ENCODE peak calls at places on chromosome 21, in five cellular contexts. One of them, this sample, is unnamed. For H3K4me1, the result is how much of the 10 kb centered on the place peaks cover.

GRCh38 chr21:27026501-27026900 is 59.6 kb upstream of the ADAMTS5 start:
- DNase-seq in breast epithelium: no peak
- DNase-seq in upper lobe of left lung: no peak
- DNase-seq in sigmoid colon: no peak
- DNase-seq in transverse colon: no peak
- DNase-seq in this sample: no peak

GRCh38 chr21:18398843-18399242 is 4.7 kb downstream of the TMPRSS15 start:
- DNase-seq in breast epithelium: no peak
- DNase-seq in upper lobe of left lung: no peak
- DNase-seq in sigmoid colon: no peak
- DNase-seq in transverse colon: no peak
- DNase-seq in this sample: no peak

GRCh38 chr21:23951251-23951650 is 1656.0 kb downstream of the MRPL39 start:
- DNase-seq in breast epithelium: no peak
- DNase-seq in upper lobe of left lung: no peak
- DNase-seq in sigmoid colon: no peak
- DNase-seq in transverse colon: no peak
- DNase-seq in this sample: no peak

GRCh38 chr21:30268608-30269197 is 14.0 kb downstream of the KRTAP24-1 start:
- DNase-seq in breast epithelium: no peak
- DNase-seq in upper lobe of left lung: no peak
- DNase-seq in sigmoid colon: no peak
- DNase-seq in transverse colon: no peak
- DNase-seq in this sample: no peak

GRCh38 chr21:45887121-45887611 is 94.4 kb upstream of the COL6A1 start:
- DNase-seq in breast epithelium: no peak
- DNase-seq in upper lobe of left lung: no peak
- DNase-seq in sigmoid colon: peak
- DNase-seq in transverse colon: no peak
- DNase-seq in this sample: no peak

GRCh38 chr21:29258626-29259335 is 39.9 kb upstream of the BACH1 start:
- DNase-seq in breast epithelium: no peak
- DNase-seq in upper lobe of left lung: no peak
- DNase-seq in sigmoid colon: no peak
- DNase-seq in transverse colon: no peak
- DNase-seq in this sample: peak

GRCh38 chr21:26909972-26910371 is 56.9 kb downstream of the ADAMTS5 start:
- DNase-seq in breast epithelium: no peak
- DNase-seq in upper lobe of left lung: no peak
- DNase-seq in sigmoid colon: no peak
- DNase-seq in transverse colon: no peak
- DNase-seq in this sample: no peak

GRCh38 chr21:33158654-33159053 is 71.1 kb upstream of the IFNAR2 start:
- DNase-seq in breast epithelium: no peak
- DNase-seq in upper lobe of left lung: no peak
- DNase-seq in sigmoid colon: no peak
- DNase-seq in transverse colon: no peak
- DNase-seq in this sample: no peak

GRCh38 chr21:26845066-26845749 is at the start of gene ADAMTS1:
- DNase-seq in breast epithelium: peak
- DNase-seq in upper lobe of left lung: peak
- DNase-seq in sigmoid colon: peak
- DNase-seq in transverse colon: peak
- DNase-seq in this sample: peak

GRCh38 chr21:23695449-23695848 is 1911.8 kb downstream of the MRPL39 start:
- DNase-seq in breast epithelium: no peak
- DNase-seq in upper lobe of left lung: no peak
- DNase-seq in sigmoid colon: no peak
- DNase-seq in transverse colon: no peak
- DNase-seq in this sample: no peak

DNA sequence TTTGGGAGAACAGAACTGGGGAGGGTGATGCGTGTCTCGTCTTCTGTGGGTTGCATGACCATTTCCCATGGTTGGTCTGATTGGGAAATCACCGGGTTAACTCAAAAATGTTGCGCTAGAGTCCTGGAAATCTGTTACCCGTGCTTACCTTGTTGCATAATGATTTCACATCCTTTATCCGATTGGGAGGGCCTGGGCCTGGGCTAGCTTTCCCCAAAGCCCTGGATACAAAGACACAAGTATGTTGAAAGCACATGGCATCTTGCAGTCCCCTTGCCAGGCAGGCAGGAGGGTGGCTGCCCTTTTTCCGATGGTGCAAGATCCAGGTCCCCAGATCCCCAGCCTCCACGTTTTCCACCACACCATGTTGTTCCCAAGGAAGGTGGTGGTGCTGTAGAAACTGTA is 582 bp downstream of the TRPM2 start:
- DNase-seq in breast epithelium: no peak
- DNase-seq in upper lobe of left lung: peak
- DNase-seq in sigmoid colon: no peak
- DNase-seq in transverse colon: no peak
- DNase-seq in this sample: no peak
- H3K4me1 ChIP-seq in breast epithelium: under half
- H3K4me1 ChIP-seq in upper lobe of left lung: under half
- H3K4me1 ChIP-seq in sigmoid colon: under half
- H3K4me1 ChIP-seq in transverse colon: under half
- H3K4me1 ChIP-seq in this sample: under half

GRCh38 chr21:15001113-15001512 is 63.7 kb downstream of the NRIP1 start:
- DNase-seq in breast epithelium: no peak
- DNase-seq in upper lobe of left lung: no peak
- DNase-seq in sigmoid colon: no peak
- DNase-seq in transverse colon: no peak
- DNase-seq in this sample: no peak
- TF ChIP-seq POLR2AphosphoS5 in breast epithelium: no peak
- TF ChIP-seq POLR2AphosphoS5 in upper lobe of left lung: no peak
- TF ChIP-seq POLR2AphosphoS5 in sigmoid colon: no peak
- TF ChIP-seq POLR2AphosphoS5 in transverse colon: no peak
- TF ChIP-seq POLR2AphosphoS5 in this sample: no peak

GRCh38 chr21:19870682-19871081 is 1127.5 kb upstream of the NCAM2 start:
- DNase-seq in breast epithelium: no peak
- DNase-seq in upper lobe of left lung: no peak
- DNase-seq in sigmoid colon: no peak
- DNase-seq in transverse colon: no peak
- DNase-seq in this sample: no peak
- H3K4me1 ChIP-seq in breast epithelium: under half
- H3K4me1 ChIP-seq in upper lobe of left lung: under half
- H3K4me1 ChIP-seq in sigmoid colon: under half
- H3K4me1 ChIP-seq in transverse colon: under half
- H3K4me1 ChIP-seq in this sample: under half

GRCh38 chr21:41369105-41369914 is 7.5 kb downstream of the MX2 start:
- DNase-seq in breast epithelium: peak
- DNase-seq in upper lobe of left lung: peak
- DNase-seq in sigmoid colon: peak
- DNase-seq in transverse colon: no peak
- DNase-seq in this sample: no peak

GRCh38 chr21:41368361-41369104 is 6.7 kb downstream of the MX2 start:
- DNase-seq in breast epithelium: peak
- DNase-seq in upper lobe of left lung: peak
- DNase-seq in sigmoid colon: peak
- DNase-seq in transverse colon: no peak
- DNase-seq in this sample: no peak

GRCh38 chr21:41370840-41371697 is 9.2 kb downstream of the MX2 start:
- DNase-seq in breast epithelium: no peak
- DNase-seq in upper lobe of left lung: no peak
- DNase-seq in sigmoid colon: peak
- DNase-seq in transverse colon: no peak
- DNase-seq in this sample: no peak

GRCh38 chr21:41371698-41372030 is 9.8 kb downstream of the MX2 start:
- DNase-seq in breast epithelium: no peak
- DNase-seq in upper lobe of left lung: no peak
- DNase-seq in sigmoid colon: no peak
- DNase-seq in transverse colon: no peak
- DNase-seq in this sample: no peak

DNA sequence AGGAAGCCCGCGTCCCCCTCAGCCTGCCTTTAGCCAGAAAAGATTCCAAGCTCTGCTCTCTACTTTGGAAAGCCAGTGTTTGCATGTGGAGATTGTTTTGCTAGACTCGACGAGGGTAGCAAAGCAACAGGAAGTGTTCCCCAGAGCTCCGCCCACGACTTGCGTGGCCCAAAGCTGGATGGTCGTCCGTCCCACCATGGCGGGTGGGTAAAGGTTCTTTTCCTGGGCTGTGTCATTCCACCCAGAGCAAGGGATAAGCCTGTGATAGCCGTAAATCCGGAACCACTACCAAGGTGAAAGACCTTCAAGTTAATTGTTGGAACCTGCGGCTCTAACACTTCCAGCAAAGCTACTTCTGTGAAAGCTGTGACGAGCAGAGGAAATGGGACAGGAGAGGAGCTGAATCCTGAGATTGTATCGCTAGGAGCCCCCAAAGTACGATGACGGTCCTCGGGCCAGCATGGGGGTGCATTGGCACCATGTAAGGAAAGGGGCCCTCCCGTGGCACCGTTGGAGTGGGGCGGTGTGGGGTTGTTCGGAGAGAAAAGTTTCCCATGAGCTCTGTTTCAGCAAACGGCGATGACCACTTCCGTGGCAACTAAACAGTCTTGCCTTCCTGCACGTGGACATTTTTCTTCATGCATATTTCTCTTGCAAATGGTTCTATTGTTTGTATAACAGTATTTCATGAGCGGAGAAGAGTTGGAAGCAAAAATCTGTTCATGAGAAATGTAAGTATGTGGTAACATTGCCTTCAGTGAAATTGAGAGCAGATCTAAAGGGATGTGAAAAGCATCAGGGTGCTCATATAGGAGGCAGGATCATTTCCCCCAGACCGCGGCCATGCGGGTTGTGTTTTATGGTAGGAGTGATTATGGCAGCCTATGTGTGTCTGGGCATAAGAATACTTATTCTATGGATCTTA is 8.3 kb downstream of the MX2 start:
- DNase-seq in breast epithelium: no peak
- DNase-seq in upper lobe of left lung: peak
- DNase-seq in sigmoid colon: peak
- DNase-seq in transverse colon: no peak
- DNase-seq in this sample: no peak
- TF ChIP-seq POLR2AphosphoS5 in breast epithelium: no peak
- TF ChIP-seq POLR2AphosphoS5 in upper lobe of left lung: no peak
- TF ChIP-seq POLR2AphosphoS5 in sigmoid colon: no peak
- TF ChIP-seq POLR2AphosphoS5 in transverse colon: no peak
- TF ChIP-seq POLR2AphosphoS5 in this sample: no peak

DNA sequence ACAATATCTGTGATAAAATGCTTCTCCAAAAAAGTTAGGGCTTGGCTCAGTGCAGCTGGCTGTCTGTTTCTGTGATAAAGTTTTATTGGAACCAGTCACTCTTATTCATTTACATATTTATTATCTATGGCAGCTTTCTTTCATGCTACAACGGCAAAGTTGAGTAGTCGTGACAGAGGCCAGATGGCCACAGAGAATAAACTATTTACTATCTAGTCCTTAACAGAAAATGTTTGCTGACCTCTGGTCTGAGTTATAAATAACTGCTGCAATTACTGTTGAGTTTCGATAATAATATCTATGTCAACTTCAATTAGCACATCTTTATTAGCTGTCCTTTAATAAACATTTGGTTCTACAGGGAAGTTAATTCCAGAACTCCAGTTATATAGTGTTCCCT is 180.2 kb upstream of the RUNX1 start:
- DNase-seq in breast epithelium: no peak
- DNase-seq in upper lobe of left lung: no peak
- DNase-seq in sigmoid colon: no peak
- DNase-seq in transverse colon: no peak
- DNase-seq in this sample: no peak
- H3K4me1 ChIP-seq in breast epithelium: under half
- H3K4me1 ChIP-seq in upper lobe of left lung: under half
- H3K4me1 ChIP-seq in sigmoid colon: under half
- H3K4me1 ChIP-seq in transverse colon: under half
- H3K4me1 ChIP-seq in this sample: under half

DNA sequence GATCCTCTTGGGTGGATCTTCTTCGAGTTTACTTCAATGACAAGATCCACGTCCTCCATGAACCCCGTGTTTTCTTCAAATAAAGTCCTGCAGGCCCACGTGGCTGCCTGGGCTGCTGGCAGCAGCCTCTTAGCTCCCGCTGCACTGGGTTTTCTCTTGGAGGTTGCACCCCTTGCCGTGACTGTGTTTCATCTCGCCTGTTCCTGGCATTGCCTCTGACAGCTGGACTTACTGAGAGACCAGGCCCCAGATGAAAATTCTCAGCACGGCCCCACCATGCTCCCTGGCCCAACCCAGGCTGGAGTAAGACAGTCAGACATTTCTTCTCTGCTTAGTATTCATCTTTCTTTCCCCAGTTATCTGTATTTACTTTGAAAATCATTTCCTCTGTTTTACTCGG is 274.8 kb upstream of the RUNX1 start:
- DNase-seq in breast epithelium: no peak
- DNase-seq in upper lobe of left lung: no peak
- DNase-seq in sigmoid colon: peak
- DNase-seq in transverse colon: peak
- DNase-seq in this sample: no peak
- TF ChIP-seq POLR2AphosphoS5 in breast epithelium: no peak
- TF ChIP-seq POLR2AphosphoS5 in upper lobe of left lung: no peak
- TF ChIP-seq POLR2AphosphoS5 in sigmoid colon: peak
- TF ChIP-seq POLR2AphosphoS5 in transverse colon: peak
- TF ChIP-seq POLR2AphosphoS5 in this sample: no peak

DNA sequence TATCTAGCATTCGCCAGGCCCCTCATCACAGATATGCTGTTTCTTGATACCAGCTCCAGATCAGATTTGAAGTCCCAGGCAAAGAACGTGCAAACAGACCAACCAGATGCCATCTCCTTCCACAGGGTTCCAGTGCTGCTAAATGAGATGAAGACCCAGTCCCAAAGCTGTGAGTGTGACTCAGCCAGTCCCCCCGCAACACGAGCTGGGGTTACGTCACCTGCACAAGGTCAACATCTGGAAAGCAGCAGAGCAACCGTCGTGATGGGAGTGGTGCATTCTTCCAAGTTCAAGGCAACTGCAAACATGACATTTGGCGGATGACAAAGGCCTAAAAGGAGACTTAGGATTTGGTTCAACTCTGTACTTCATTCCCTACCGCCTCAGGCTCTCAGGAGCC is 69.6 kb upstream of the TIAM1 start:
- DNase-seq in breast epithelium: no peak
- DNase-seq in upper lobe of left lung: no peak
- DNase-seq in sigmoid colon: no peak
- DNase-seq in transverse colon: no peak
- DNase-seq in this sample: no peak
- H3K4me1 ChIP-seq in breast epithelium: under half
- H3K4me1 ChIP-seq in upper lobe of left lung: under half
- H3K4me1 ChIP-seq in sigmoid colon: under half
- H3K4me1 ChIP-seq in transverse colon: under half
- H3K4me1 ChIP-seq in this sample: under half

GRCh38 chr21:43973634-43973955 is 38.5 kb upstream of the TRAPPC10 start:
- DNase-seq in breast epithelium: no peak
- DNase-seq in upper lobe of left lung: no peak
- DNase-seq in sigmoid colon: no peak
- DNase-seq in transverse colon: no peak
- DNase-seq in this sample: no peak
- TF ChIP-seq POLR2AphosphoS5 in breast epithelium: no peak
- TF ChIP-seq POLR2AphosphoS5 in upper lobe of left lung: no peak
- TF ChIP-seq POLR2AphosphoS5 in sigmoid colon: no peak
- TF ChIP-seq POLR2AphosphoS5 in transverse colon: no peak
- TF ChIP-seq POLR2AphosphoS5 in this sample: no peak